ENCODE peak calls at places on chromosomes 12 and 14, in seven cellular contexts. One of them, this sample, is unnamed.

GRCh38 chr14:76763362-76764041 is 2.2 kb downstream of the VASH1 start:
- DNase-seq in sigmoid colon: no peak
- DNase-seq in astrocyte of the hippocampus: no peak
- DNase-seq in fibroblast of the conjunctiva: no peak
- DNase-seq in ELR: no peak
- DNase-seq in AG09319: no peak
- DNase-seq in pons: peak; percentile 94
- DNase-seq in this sample: no peak

GRCh38 chr14:51643137-51643536 is 8.6 kb upstream of the FRMD6 start:
- DNase-seq in pons: no peak
- DNase-seq in sigmoid colon: no peak
- DNase-seq in AG09319: no peak
- DNase-seq in astrocyte of the hippocampus: peak; percentile 58
- DNase-seq in fibroblast of the conjunctiva: no peak
- DNase-seq in ELR: peak; percentile 94
- DNase-seq in this sample: no peak

GRCh38 chr12:12159988-12160387 is 89.2 kb downstream of the BCL2L14 start:
- DNase-seq in ELR: peak; percentile 33
- DNase-seq in fibroblast of the conjunctiva: no peak
- DNase-seq in AG09319: no peak
- DNase-seq in sigmoid colon: no peak
- DNase-seq in astrocyte of the hippocampus: no peak
- DNase-seq in pons: no peak
- DNase-seq in this sample: no peak

GRCh38 chr14:68840454-68840853 is 47.6 kb upstream of the ZFP36L1 start:
- DNase-seq in pons: no peak
- DNase-seq in ELR: no peak
- DNase-seq in AG09319: no peak
- DNase-seq in astrocyte of the hippocampus: no peak
- DNase-seq in fibroblast of the conjunctiva: no peak
- DNase-seq in sigmoid colon: no peak
- DNase-seq in this sample: no peak

GRCh38 chr14:98174031-98174430 is 1098.0 kb downstream of the BCL11B start:
- DNase-seq in pons: no peak
- DNase-seq in astrocyte of the hippocampus: no peak
- DNase-seq in fibroblast of the conjunctiva: no peak
- DNase-seq in ELR: no peak
- DNase-seq in AG09319: no peak
- DNase-seq in sigmoid colon: no peak
- DNase-seq in this sample: no peak

GRCh38 chr12:124457287-124458219 is 109.9 kb downstream of the NCOR2 start:
- DNase-seq in ELR: peak; percentile 57
- DNase-seq in pons: peak; percentile 87
- DNase-seq in astrocyte of the hippocampus: peak; percentile 73
- DNase-seq in AG09319: peak; percentile 68
- DNase-seq in fibroblast of the conjunctiva: no peak
- DNase-seq in sigmoid colon: peak; percentile 95
- DNase-seq in this sample: peak; percentile 66

GRCh38 chr12:132318618-132319033 is 10.8 kb downstream of the GALNT9 start:
- DNase-seq in ELR: no peak
- DNase-seq in sigmoid colon: no peak
- DNase-seq in AG09319: no peak
- DNase-seq in fibroblast of the conjunctiva: no peak
- DNase-seq in astrocyte of the hippocampus: no peak
- DNase-seq in pons: no peak
- DNase-seq in this sample: no peak

GRCh38 chr14:76947078-76947837 is 81.2 kb downstream of the IRF2BPL start:
- DNase-seq in ELR: peak; percentile 89
- DNase-seq in AG09319: peak; percentile 56
- DNase-seq in astrocyte of the hippocampus: peak; percentile 97
- DNase-seq in sigmoid colon: peak; percentile 95
- DNase-seq in pons: peak; percentile 93
- DNase-seq in fibroblast of the conjunctiva: peak; percentile 61
- DNase-seq in this sample: peak; percentile 72

GRCh38 chr12:124913474-124914391 is 717 bp downstream of the UBC start:
- DNase-seq in fibroblast of the conjunctiva: no peak
- DNase-seq in AG09319: no peak
- DNase-seq in ELR: peak; percentile 90
- DNase-seq in sigmoid colon: peak; percentile 94
- DNase-seq in pons: peak; percentile 74
- DNase-seq in astrocyte of the hippocampus: peak; percentile 87
- DNase-seq in this sample: no peak

GRCh38 chr14:25833341-25834121 is 764.3 kb downstream of the NOVA1 start:
- DNase-seq in AG09319: no peak
- DNase-seq in fibroblast of the conjunctiva: peak; percentile 50
- DNase-seq in ELR: no peak
- DNase-seq in astrocyte of the hippocampus: peak; percentile 76
- DNase-seq in pons: peak; percentile 85
- DNase-seq in sigmoid colon: no peak
- DNase-seq in this sample: no peak

GRCh38 chr12:6646276-6647082 is 753 bp downstream of the ACRBP start:
- DNase-seq in ELR: no peak
- DNase-seq in sigmoid colon: peak; percentile 70
- DNase-seq in fibroblast of the conjunctiva: no peak
- DNase-seq in astrocyte of the hippocampus: no peak
- DNase-seq in AG09319: no peak
- DNase-seq in pons: no peak
- DNase-seq in this sample: no peak

GRCh38 chr12:31037028-31037427 is 36.6 kb upstream of the DDX11 start:
- DNase-seq in pons: no peak
- DNase-seq in AG09319: no peak
- DNase-seq in sigmoid colon: no peak
- DNase-seq in ELR: no peak
- DNase-seq in fibroblast of the conjunctiva: no peak
- DNase-seq in astrocyte of the hippocampus: no peak
- DNase-seq in this sample: no peak

GRCh38 chr12:44571031-44571550 is 305.0 kb downstream of the NELL2 start:
- DNase-seq in ELR: no peak
- DNase-seq in pons: peak; percentile 13
- DNase-seq in AG09319: no peak
- DNase-seq in sigmoid colon: no peak
- DNase-seq in astrocyte of the hippocampus: peak; percentile 51
- DNase-seq in fibroblast of the conjunctiva: no peak
- DNase-seq in this sample: no peak

GRCh38 chr12:29957835-29958234 is 174.1 kb upstream of the TMTC1 start:
- DNase-seq in sigmoid colon: no peak
- DNase-seq in ELR: peak; percentile 1
- DNase-seq in AG09319: no peak
- DNase-seq in pons: no peak
- DNase-seq in astrocyte of the hippocampus: no peak
- DNase-seq in fibroblast of the conjunctiva: no peak
- DNase-seq in this sample: no peak

GRCh38 chr14:105047283-105048016 is 17.8 kb downstream of the GPR132 start:
- DNase-seq in astrocyte of the hippocampus: no peak
- DNase-seq in AG09319: no peak
- DNase-seq in fibroblast of the conjunctiva: no peak
- DNase-seq in ELR: no peak
- DNase-seq in pons: no peak
- DNase-seq in sigmoid colon: peak; percentile 66
- DNase-seq in this sample: no peak

GRCh38 chr12:22743700-22744099 is 118.7 kb downstream of the ETNK1 start:
- DNase-seq in pons: no peak
- DNase-seq in AG09319: no peak
- DNase-seq in astrocyte of the hippocampus: no peak
- DNase-seq in sigmoid colon: no peak
- DNase-seq in fibroblast of the conjunctiva: no peak
- DNase-seq in ELR: no peak
- DNase-seq in this sample: no peak

GRCh38 chr14:79809849-79810612 is 401.3 kb downstream of the DIO2 start:
- DNase-seq in sigmoid colon: no peak
- DNase-seq in fibroblast of the conjunctiva: no peak
- DNase-seq in ELR: peak; percentile 5
- DNase-seq in AG09319: no peak
- DNase-seq in astrocyte of the hippocampus: peak; percentile 8
- DNase-seq in pons: peak; percentile 86
- DNase-seq in this sample: no peak

GRCh38 chr12:14942532-14942931 is 4.2 kb upstream of the ERP27 start:
- DNase-seq in fibroblast of the conjunctiva: no peak
- DNase-seq in ELR: no peak
- DNase-seq in sigmoid colon: no peak
- DNase-seq in AG09319: no peak
- DNase-seq in astrocyte of the hippocampus: no peak
- DNase-seq in pons: no peak
- DNase-seq in this sample: no peak

GRCh38 chr12:108282676-108283075 is 56.4 kb downstream of the CMKLR1 start:
- DNase-seq in sigmoid colon: no peak
- DNase-seq in astrocyte of the hippocampus: no peak
- DNase-seq in fibroblast of the conjunctiva: no peak
- DNase-seq in pons: no peak
- DNase-seq in AG09319: no peak
- DNase-seq in ELR: no peak
- DNase-seq in this sample: no peak

GRCh38 chr14:94383777-94384176 is 4.6 kb downstream of the SERPINA1 start:
- DNase-seq in ELR: no peak
- DNase-seq in sigmoid colon: peak; percentile 20
- DNase-seq in fibroblast of the conjunctiva: no peak
- DNase-seq in astrocyte of the hippocampus: no peak
- DNase-seq in pons: no peak
- DNase-seq in AG09319: no peak
- DNase-seq in this sample: no peak

GRCh38 chr12:74490390-74491064 is 47.1 kb upstream of the ATXN7L3B start:
- DNase-seq in AG09319: no peak
- DNase-seq in fibroblast of the conjunctiva: no peak
- DNase-seq in sigmoid colon: no peak
- DNase-seq in astrocyte of the hippocampus: no peak
- DNase-seq in ELR: peak; percentile 29
- DNase-seq in pons: no peak
- DNase-seq in this sample: no peak

GRCh38 chr14:70052990-70053389 is 135.8 kb downstream of the SLC8A3 start:
- DNase-seq in sigmoid colon: no peak
- DNase-seq in fibroblast of the conjunctiva: no peak
- DNase-seq in pons: no peak
- DNase-seq in ELR: peak; percentile 28
- DNase-seq in astrocyte of the hippocampus: peak; percentile 64
- DNase-seq in AG09319: no peak
- DNase-seq in this sample: peak; percentile 1

GRCh38 chr12:132604108-132605054 is 6.0 kb downstream of the LRCOL1 start:
- DNase-seq in sigmoid colon: no peak
- DNase-seq in AG09319: no peak
- DNase-seq in fibroblast of the conjunctiva: no peak
- DNase-seq in pons: no peak
- DNase-seq in astrocyte of the hippocampus: peak; percentile 42
- DNase-seq in ELR: no peak
- DNase-seq in this sample: no peak

GRCh38 chr14:51304428-51304827 is 64.4 kb downstream of the TMX1 start:
- DNase-seq in astrocyte of the hippocampus: peak; percentile 81
- DNase-seq in pons: no peak
- DNase-seq in sigmoid colon: no peak
- DNase-seq in ELR: peak; percentile 83
- DNase-seq in AG09319: no peak
- DNase-seq in fibroblast of the conjunctiva: no peak
- DNase-seq in this sample: no peak

GRCh38 chr14:89911018-89911919 is 43.3 kb downstream of the EFCAB11 start:
- DNase-seq in pons: peak; percentile 87
- DNase-seq in fibroblast of the conjunctiva: peak; percentile 33
- DNase-seq in ELR: peak; percentile 10
- DNase-seq in AG09319: no peak
- DNase-seq in sigmoid colon: no peak
- DNase-seq in astrocyte of the hippocampus: peak; percentile 92
- DNase-seq in this sample: no peak

GRCh38 chr12:121893901-121894540 is 5.4 kb downstream of the PSMD9 start:
- DNase-seq in AG09319: no peak
- DNase-seq in sigmoid colon: no peak
- DNase-seq in astrocyte of the hippocampus: peak; percentile 78
- DNase-seq in fibroblast of the conjunctiva: no peak
- DNase-seq in ELR: peak; percentile 80
- DNase-seq in pons: peak; percentile 20
- DNase-seq in this sample: no peak

GRCh38 chr12:124795081-124795948 is 68.3 kb downstream of the SCARB1 start:
- DNase-seq in sigmoid colon: no peak
- DNase-seq in ELR: no peak
- DNase-seq in AG09319: no peak
- DNase-seq in fibroblast of the conjunctiva: no peak
- DNase-seq in pons: no peak
- DNase-seq in astrocyte of the hippocampus: no peak
- DNase-seq in this sample: no peak

GRCh38 chr12:59444932-59445331 is 150.9 kb upstream of the SLC16A7 start:
- DNase-seq in AG09319: no peak
- DNase-seq in astrocyte of the hippocampus: no peak
- DNase-seq in sigmoid colon: no peak
- DNase-seq in fibroblast of the conjunctiva: no peak
- DNase-seq in pons: no peak
- DNase-seq in ELR: peak; percentile 36
- DNase-seq in this sample: no peak

GRCh38 chr12:132404956-132405741 is 75.8 kb upstream of the GALNT9 start:
- DNase-seq in fibroblast of the conjunctiva: no peak
- DNase-seq in sigmoid colon: peak; percentile 63
- DNase-seq in astrocyte of the hippocampus: no peak
- DNase-seq in pons: no peak
- DNase-seq in ELR: no peak
- DNase-seq in AG09319: no peak
- DNase-seq in this sample: no peak

GRCh38 chr14:64758025-64758521 is 53.8 kb downstream of the PLEKHG3 start:
- DNase-seq in astrocyte of the hippocampus: peak; percentile 53
- DNase-seq in fibroblast of the conjunctiva: no peak
- DNase-seq in pons: no peak
- DNase-seq in sigmoid colon: no peak
- DNase-seq in ELR: peak; percentile 19
- DNase-seq in AG09319: no peak
- DNase-seq in this sample: no peak

GRCh38 chr12:7602287-7602686 is 63.4 kb downstream of the APOBEC1 start:
- DNase-seq in pons: no peak
- DNase-seq in sigmoid colon: no peak
- DNase-seq in AG09319: no peak
- DNase-seq in ELR: peak; percentile 70
- DNase-seq in fibroblast of the conjunctiva: no peak
- DNase-seq in astrocyte of the hippocampus: no peak
- DNase-seq in this sample: peak; percentile 13

GRCh38 chr12:108478611-108479010 is 36.5 kb upstream of the FICD start:
- DNase-seq in pons: no peak
- DNase-seq in fibroblast of the conjunctiva: no peak
- DNase-seq in AG09319: no peak
- DNase-seq in astrocyte of the hippocampus: no peak
- DNase-seq in ELR: no peak
- DNase-seq in sigmoid colon: no peak
- DNase-seq in this sample: no peak